ENCODE peak calls at places on chromosomes 13 and 19, in eight cellular contexts. One of them, this sample, is unnamed.

GRCh38 chr19:10421981-10422461 is 1.7 kb downstream of the PDE4A start:
- DNase-seq in non-pigmented ciliary epithelial cell: no peak
- DNase-seq in SJSA1: no peak
- DNase-seq in hypothalamus: no peak
- DNase-seq in left ventricle myocardium inferior: no peak
- DNase-seq in stimulated activated CD4-positive, alpha-beta T cell treated with anti-CD3 and anti-CD28 coated beads, TNF-alpha, amount 100 ng/mL, for 4 hours: no peak
- DNase-seq in HCEC 1CT: no peak
- DNase-seq in neural crest cell: no peak
- DNase-seq in this sample: no peak

GRCh38 chr13:107348931-107349330 is 781.0 kb upstream of the ARGLU1 start:
- DNase-seq in HCEC 1CT: peak; percentile 90
- DNase-seq in left ventricle myocardium inferior: no peak
- DNase-seq in stimulated activated CD4-positive, alpha-beta T cell treated with anti-CD3 and anti-CD28 coated beads, TNF-alpha, amount 100 ng/mL, for 4 hours: no peak
- DNase-seq in hypothalamus: no peak
- DNase-seq in non-pigmented ciliary epithelial cell: no peak
- DNase-seq in neural crest cell: no peak
- DNase-seq in SJSA1: no peak
- DNase-seq in this sample: no peak

GRCh38 chr19:19406878-19407639 is 1.6 kb downstream of the GATAD2A start:
- DNase-seq in hypothalamus: no peak
- DNase-seq in neural crest cell: no peak
- DNase-seq in stimulated activated CD4-positive, alpha-beta T cell treated with anti-CD3 and anti-CD28 coated beads, TNF-alpha, amount 100 ng/mL, for 4 hours: peak; percentile 31
- DNase-seq in left ventricle myocardium inferior: no peak
- DNase-seq in SJSA1: no peak
- DNase-seq in non-pigmented ciliary epithelial cell: no peak
- DNase-seq in HCEC 1CT: peak; percentile 44
- DNase-seq in this sample: peak; percentile 54

GRCh38 chr13:77637583-77637982 is 59.9 kb upstream of the SLAIN1 start:
- DNase-seq in left ventricle myocardium inferior: no peak
- DNase-seq in neural crest cell: no peak
- DNase-seq in stimulated activated CD4-positive, alpha-beta T cell treated with anti-CD3 and anti-CD28 coated beads, TNF-alpha, amount 100 ng/mL, for 4 hours: no peak
- DNase-seq in non-pigmented ciliary epithelial cell: no peak
- DNase-seq in HCEC 1CT: no peak
- DNase-seq in SJSA1: no peak
- DNase-seq in hypothalamus: no peak
- DNase-seq in this sample: no peak

GRCh38 chr19:46250057-46250456 is 20.5 kb downstream of the IGFL1 start:
- DNase-seq in non-pigmented ciliary epithelial cell: no peak
- DNase-seq in neural crest cell: no peak
- DNase-seq in left ventricle myocardium inferior: no peak
- DNase-seq in SJSA1: no peak
- DNase-seq in stimulated activated CD4-positive, alpha-beta T cell treated with anti-CD3 and anti-CD28 coated beads, TNF-alpha, amount 100 ng/mL, for 4 hours: no peak
- DNase-seq in hypothalamus: no peak
- DNase-seq in HCEC 1CT: no peak
- DNase-seq in this sample: no peak

GRCh38 chr19:2059422-2060201 is 8.6 kb upstream of the MKNK2 start:
- DNase-seq in HCEC 1CT: peak; percentile 17
- DNase-seq in neural crest cell: peak; percentile 30
- DNase-seq in non-pigmented ciliary epithelial cell: no peak
- DNase-seq in left ventricle myocardium inferior: no peak
- DNase-seq in stimulated activated CD4-positive, alpha-beta T cell treated with anti-CD3 and anti-CD28 coated beads, TNF-alpha, amount 100 ng/mL, for 4 hours: no peak
- DNase-seq in SJSA1: peak; percentile 62
- DNase-seq in hypothalamus: peak; percentile 22
- DNase-seq in this sample: peak; percentile 71

GRCh38 chr13:72255908-72256307 is 388.9 kb upstream of the DACH1 start:
- DNase-seq in left ventricle myocardium inferior: no peak
- DNase-seq in SJSA1: no peak
- DNase-seq in hypothalamus: peak; percentile 0
- DNase-seq in non-pigmented ciliary epithelial cell: peak; percentile 15
- DNase-seq in HCEC 1CT: no peak
- DNase-seq in neural crest cell: peak; percentile 24
- DNase-seq in stimulated activated CD4-positive, alpha-beta T cell treated with anti-CD3 and anti-CD28 coated beads, TNF-alpha, amount 100 ng/mL, for 4 hours: no peak
- DNase-seq in this sample: peak; percentile 86

GRCh38 chr13:45119469-45119989 is 781 bp upstream of the GTF2F2 start:
- DNase-seq in neural crest cell: no peak
- DNase-seq in HCEC 1CT: peak; percentile 27
- DNase-seq in hypothalamus: no peak
- DNase-seq in left ventricle myocardium inferior: no peak
- DNase-seq in SJSA1: no peak
- DNase-seq in stimulated activated CD4-positive, alpha-beta T cell treated with anti-CD3 and anti-CD28 coated beads, TNF-alpha, amount 100 ng/mL, for 4 hours: peak; percentile 38
- DNase-seq in non-pigmented ciliary epithelial cell: no peak
- DNase-seq in this sample: peak; percentile 57

GRCh38 chr19:2270572-2271515 is 11.1 kb downstream of the PEAK3 start:
- DNase-seq in HCEC 1CT: peak; percentile 85
- DNase-seq in stimulated activated CD4-positive, alpha-beta T cell treated with anti-CD3 and anti-CD28 coated beads, TNF-alpha, amount 100 ng/mL, for 4 hours: peak; percentile 63
- DNase-seq in neural crest cell: peak; percentile 48
- DNase-seq in left ventricle myocardium inferior: peak; percentile 90
- DNase-seq in non-pigmented ciliary epithelial cell: no peak
- DNase-seq in hypothalamus: peak; percentile 30
- DNase-seq in SJSA1: peak; percentile 47
- DNase-seq in this sample: peak; percentile 44

GRCh38 chr13:39765801-39766463 is 110.5 kb downstream of the COG6 start:
- DNase-seq in stimulated activated CD4-positive, alpha-beta T cell treated with anti-CD3 and anti-CD28 coated beads, TNF-alpha, amount 100 ng/mL, for 4 hours: no peak
- DNase-seq in HCEC 1CT: peak; percentile 28
- DNase-seq in non-pigmented ciliary epithelial cell: no peak
- DNase-seq in hypothalamus: peak; percentile 58
- DNase-seq in left ventricle myocardium inferior: peak; percentile 35
- DNase-seq in SJSA1: no peak
- DNase-seq in neural crest cell: no peak
- DNase-seq in this sample: peak; percentile 70

GRCh38 chr19:49132974-49133609 is 13.7 kb downstream of the PPFIA3 start:
- DNase-seq in stimulated activated CD4-positive, alpha-beta T cell treated with anti-CD3 and anti-CD28 coated beads, TNF-alpha, amount 100 ng/mL, for 4 hours: no peak
- DNase-seq in non-pigmented ciliary epithelial cell: no peak
- DNase-seq in SJSA1: no peak
- DNase-seq in HCEC 1CT: no peak
- DNase-seq in hypothalamus: no peak
- DNase-seq in neural crest cell: no peak
- DNase-seq in left ventricle myocardium inferior: peak; percentile 57
- DNase-seq in this sample: no peak

GRCh38 chr13:44989071-44989889 is at the start of the genes GPALPP1 and NUFIP1:
- DNase-seq in SJSA1: peak; percentile 80
- DNase-seq in hypothalamus: peak; percentile 91
- DNase-seq in stimulated activated CD4-positive, alpha-beta T cell treated with anti-CD3 and anti-CD28 coated beads, TNF-alpha, amount 100 ng/mL, for 4 hours: peak; percentile 82
- DNase-seq in HCEC 1CT: peak; percentile 94
- DNase-seq in neural crest cell: peak; percentile 89
- DNase-seq in non-pigmented ciliary epithelial cell: peak; percentile 67
- DNase-seq in left ventricle myocardium inferior: peak; percentile 94
- DNase-seq in this sample: peak; percentile 95

GRCh38 chr19:50908311-50908710 is 2.9 kb downstream of the KLK4 start:
- DNase-seq in non-pigmented ciliary epithelial cell: no peak
- DNase-seq in left ventricle myocardium inferior: no peak
- DNase-seq in SJSA1: no peak
- DNase-seq in neural crest cell: no peak
- DNase-seq in stimulated activated CD4-positive, alpha-beta T cell treated with anti-CD3 and anti-CD28 coated beads, TNF-alpha, amount 100 ng/mL, for 4 hours: no peak
- DNase-seq in hypothalamus: no peak
- DNase-seq in HCEC 1CT: no peak
- DNase-seq in this sample: no peak

GRCh38 chr13:99968521-99969367 is 2.8 kb downstream of the ZIC5 start:
- DNase-seq in SJSA1: no peak
- DNase-seq in non-pigmented ciliary epithelial cell: no peak
- DNase-seq in hypothalamus: no peak
- DNase-seq in stimulated activated CD4-positive, alpha-beta T cell treated with anti-CD3 and anti-CD28 coated beads, TNF-alpha, amount 100 ng/mL, for 4 hours: no peak
- DNase-seq in neural crest cell: no peak
- DNase-seq in HCEC 1CT: no peak
- DNase-seq in left ventricle myocardium inferior: no peak
- DNase-seq in this sample: no peak

GRCh38 chr13:58946274-58946673 is 1217.5 kb downstream of the DIAPH3 start:
- DNase-seq in left ventricle myocardium inferior: no peak
- DNase-seq in HCEC 1CT: no peak
- DNase-seq in SJSA1: no peak
- DNase-seq in stimulated activated CD4-positive, alpha-beta T cell treated with anti-CD3 and anti-CD28 coated beads, TNF-alpha, amount 100 ng/mL, for 4 hours: no peak
- DNase-seq in hypothalamus: no peak
- DNase-seq in neural crest cell: no peak
- DNase-seq in non-pigmented ciliary epithelial cell: no peak
- DNase-seq in this sample: no peak

GRCh38 chr19:30090963-30091362 is 148.9 kb downstream of the URI1 start:
- DNase-seq in left ventricle myocardium inferior: no peak
- DNase-seq in SJSA1: no peak
- DNase-seq in hypothalamus: no peak
- DNase-seq in neural crest cell: no peak
- DNase-seq in stimulated activated CD4-positive, alpha-beta T cell treated with anti-CD3 and anti-CD28 coated beads, TNF-alpha, amount 100 ng/mL, for 4 hours: no peak
- DNase-seq in non-pigmented ciliary epithelial cell: no peak
- DNase-seq in HCEC 1CT: no peak
- DNase-seq in this sample: no peak

GRCh38 chr19:17504030-17504429 is 7.4 kb upstream of the PGLS start:
- DNase-seq in non-pigmented ciliary epithelial cell: no peak
- DNase-seq in HCEC 1CT: no peak
- DNase-seq in neural crest cell: no peak
- DNase-seq in hypothalamus: no peak
- DNase-seq in left ventricle myocardium inferior: no peak
- DNase-seq in SJSA1: no peak
- DNase-seq in stimulated activated CD4-positive, alpha-beta T cell treated with anti-CD3 and anti-CD28 coated beads, TNF-alpha, amount 100 ng/mL, for 4 hours: no peak
- DNase-seq in this sample: peak; percentile 40

GRCh38 chr13:34035676-34036325 is 217.9 kb downstream of the RFC3 start:
- DNase-seq in stimulated activated CD4-positive, alpha-beta T cell treated with anti-CD3 and anti-CD28 coated beads, TNF-alpha, amount 100 ng/mL, for 4 hours: no peak
- DNase-seq in left ventricle myocardium inferior: no peak
- DNase-seq in hypothalamus: no peak
- DNase-seq in HCEC 1CT: no peak
- DNase-seq in non-pigmented ciliary epithelial cell: no peak
- DNase-seq in SJSA1: peak; percentile 37
- DNase-seq in neural crest cell: no peak
- DNase-seq in this sample: no peak

GRCh38 chr19:2261438-2262172 is 5.4 kb upstream of the JSRP1 start:
- DNase-seq in hypothalamus: no peak
- DNase-seq in stimulated activated CD4-positive, alpha-beta T cell treated with anti-CD3 and anti-CD28 coated beads, TNF-alpha, amount 100 ng/mL, for 4 hours: no peak
- DNase-seq in left ventricle myocardium inferior: no peak
- DNase-seq in HCEC 1CT: peak; percentile 17
- DNase-seq in SJSA1: no peak
- DNase-seq in non-pigmented ciliary epithelial cell: no peak
- DNase-seq in neural crest cell: peak; percentile 55
- DNase-seq in this sample: peak; percentile 57

GRCh38 chr19:12783849-12784393 is 7.4 kb upstream of the JUNB start:
- DNase-seq in neural crest cell: no peak
- DNase-seq in stimulated activated CD4-positive, alpha-beta T cell treated with anti-CD3 and anti-CD28 coated beads, TNF-alpha, amount 100 ng/mL, for 4 hours: no peak
- DNase-seq in left ventricle myocardium inferior: peak; percentile 70
- DNase-seq in non-pigmented ciliary epithelial cell: no peak
- DNase-seq in HCEC 1CT: no peak
- DNase-seq in SJSA1: no peak
- DNase-seq in hypothalamus: no peak
- DNase-seq in this sample: no peak

GRCh38 chr13:26465514-26465913 is 92.0 kb upstream of the WASF3 start:
- DNase-seq in hypothalamus: no peak
- DNase-seq in neural crest cell: no peak
- DNase-seq in SJSA1: no peak
- DNase-seq in stimulated activated CD4-positive, alpha-beta T cell treated with anti-CD3 and anti-CD28 coated beads, TNF-alpha, amount 100 ng/mL, for 4 hours: no peak
- DNase-seq in non-pigmented ciliary epithelial cell: no peak
- DNase-seq in HCEC 1CT: no peak
- DNase-seq in left ventricle myocardium inferior: peak; percentile 57
- DNase-seq in this sample: no peak